ENCODE peak calls at places on chromosomes 4 and X, in eight cellular contexts. U is stromal cell of bone marrow, H is aorta, I is GM10248, R is WTC11, O is fibroblast of lung, G is memory B cell, P is substantia nigra. Z is an unnamed sample.

GRCh38 chr4:128649575-128650205 is 159.8 kb upstream of the JADE1 start:
- DNase-seq in I (no peak), G (no peak), H (no peak), U (peak; percentile 65), O (peak; percentile 46), P (no peak), R (no peak), Z (no peak)

GRCh38 chrX:44106864-44107263 is 133.7 kb upstream of the NDP start:
- DNase-seq in H (no peak), R (no peak), G (no peak), I (no peak), O (no peak), U (no peak), P (no peak), Z (peak; percentile 53)

GRCh38 chrX:104335765-104336164 is 81.0 kb upstream of the ESX1 start:
- DNase-seq in R (no peak), I (no peak), P (no peak), H (no peak), U (peak; percentile 66), G (no peak), O (peak; percentile 69), Z (no peak)

GRCh38 chr4:11252149-11252548 is 176.5 kb downstream of the HS3ST1 start:
- DNase-seq in I (no peak), G (no peak), H (no peak), P (no peak), U (no peak), R (no peak), O (no peak), Z (no peak)

GRCh38 chrX:155242300-155242699 is 22.0 kb downstream of the RAB39B start:
- DNase-seq in U (no peak), H (no peak), I (no peak), R (no peak), G (no peak), O (no peak), P (no peak), Z (peak; percentile 73)

GRCh38 chrX:29229802-29230201 is 642.6 kb downstream of the IL1RAPL1 start:
- DNase-seq in P (no peak), R (no peak), G (no peak), I (no peak), U (peak; percentile 23), H (no peak), O (no peak), Z (no peak)

GRCh38 chr4:177302371-177303100 is 7.1 kb upstream of the NEIL3 start:
- DNase-seq in I (no peak), H (no peak), U (no peak), R (no peak), G (no peak), P (no peak), O (peak; percentile 28), Z (no peak)

GRCh38 chr4:54322817-54323417 is 93.8 kb downstream of the PDGFRA start:
- DNase-seq in I (peak; percentile 74), U (peak; percentile 42), O (peak; percentile 62), G (peak; percentile 22), H (no peak), R (peak; percentile 86), P (peak; percentile 66), Z (peak; percentile 16)

GRCh38 chr4:156974264-156974663 is 2.7 kb upstream of the PDGFC start:
- DNase-seq in R (no peak), P (no peak), H (no peak), U (no peak), G (no peak), O (peak; percentile 84), I (no peak), Z (no peak)

GRCh38 chrX:135421932-135422809 is at the start of gene SMIM10L2A:
- DNase-seq in H (no peak), R (peak; percentile 38), U (no peak), O (no peak), I (no peak), G (peak; percentile 40), P (no peak), Z (no peak)

GRCh38 chr4:71944956-71945355 is 86.8 kb upstream of the NPFFR2 start:
- DNase-seq in R (no peak), P (no peak), G (no peak), U (no peak), H (no peak), I (no peak), O (no peak), Z (no peak)

GRCh38 chrX:152830312-152831305 is at the start of the genes CETN2 and NSDHL:
- DNase-seq in R (peak; percentile 95), H (peak; percentile 97), U (peak; percentile 87), G (peak; percentile 77), I (peak; percentile 95), P (peak; percentile 91), O (peak; percentile 95), Z (peak; percentile 85)

GRCh38 chrX:41846714-41847113 is 76.6 kb downstream of the CASK start:
- DNase-seq in G (no peak), H (no peak), P (no peak), O (no peak), I (no peak), R (no peak), U (no peak), Z (no peak)

GRCh38 chrX:40550069-40550468 is 30.7 kb upstream of the ATP6AP2 start:
- DNase-seq in O (no peak), P (no peak), G (no peak), I (no peak), U (no peak), R (no peak), H (no peak), Z (no peak)

GRCh38 chr4:111641813-111642579 is 503.3 kb upstream of the FAM241A start:
- DNase-seq in G (no peak), O (peak; percentile 95), H (no peak), P (peak; percentile 47), U (peak; percentile 73), R (peak; percentile 64), I (peak; percentile 53), Z (peak; percentile 91)

GRCh38 chrX:19947612-19948011 is 43.2 kb downstream of the BCLAF3 start:
- DNase-seq in O (no peak), H (no peak), G (no peak), I (no peak), P (no peak), R (no peak), U (no peak), Z (no peak)

GRCh38 chrX:140507982-140508305 is 3.1 kb upstream of the SOX3 start:
- DNase-seq in G (no peak), O (no peak), R (peak; percentile 81), P (peak; percentile 37), U (no peak), H (no peak), I (no peak), Z (no peak)

GRCh38 chr4:122855491-122855890 is 28.9 kb downstream of the FGF2 start:
- DNase-seq in P (no peak), I (no peak), G (no peak), R (no peak), U (no peak), O (no peak), H (no peak), Z (no peak)

GRCh38 chr4:7757501-7758443 is 181.9 kb downstream of the AFAP1 start:
- DNase-seq in H (no peak), O (no peak), U (no peak), R (no peak), P (no peak), I (no peak), G (no peak), Z (no peak)

GRCh38 chr4:61500883-61501282 is 300.8 kb downstream of the ADGRL3 start:
- DNase-seq in O (peak; percentile 29), R (no peak), P (peak; percentile 11), G (no peak), I (no peak), H (no peak), U (no peak), Z (no peak)